ENCODE peak calls at places on chromosomes 6 and 20, in seven cellular contexts. D is suprapubic skin, K is A549, U is transverse colon, R is HCT116, H is right lobe of liver, J is body of pancreas. S is an unnamed sample. For H3K4me1, the result is how much of the 10 kb centered on the place peaks cover.

GRCh38 chr6:127514396-127515227 is 4.5 kb downstream of the MTCL3 start:
- DNase-seq in D (peak), U (peak), R (no peak), K (no peak), H (no peak), J (peak), S (no peak)

GRCh38 chr6:43627008-43627825 is 1.8 kb downstream of the GTPBP2 start:
- DNase-seq in H (no peak), D (peak), K (peak), U (peak), J (peak), R (peak), S (peak)

GRCh38 chr6:39800388-39801032 is 8.3 kb downstream of the DAAM2 start:
- DNase-seq in U (no peak), R (no peak), J (no peak), H (no peak), K (no peak), D (no peak), S (no peak)

GRCh38 chr6:131744888-131745287 is 34.1 kb upstream of the CTAGE9 start:
- DNase-seq in U (no peak), H (no peak), R (no peak), D (no peak), J (no peak), K (no peak), S (no peak)

GRCh38 chr6:39059496-39060310 is 11.1 kb downstream of the GLP1R start:
- DNase-seq in K (no peak), D (no peak), R (no peak), H (no peak), J (no peak), U (no peak), S (no peak)

GRCh38 chr6:45920819-45921511 is 94.7 kb downstream of the CLIC5 start:
- DNase-seq in J (no peak), R (no peak), K (no peak), H (no peak), U (no peak), D (no peak), S (no peak)

GRCh38 chr6:22062807-22063408 is 233.9 kb downstream of the PRL start:
- DNase-seq in J (no peak), R (no peak), U (no peak), H (no peak), K (no peak), D (no peak), S (no peak)

GRCh38 chr6:109165392-109165964 is 70.2 kb downstream of the CEP57L1 start:
- DNase-seq in R (no peak), K (no peak), D (no peak), J (no peak), U (peak), H (no peak), S (peak)

GRCh38 chr20:41072099-41072798 is 43.6 kb downstream of the TOP1 start:
- DNase-seq in J (peak), R (no peak), U (no peak), D (no peak), H (no peak), K (no peak), S (peak)

GRCh38 chr20:44342240-44342639 is 5.4 kb downstream of the R3HDML start:
- DNase-seq in U (no peak), D (no peak), R (no peak), K (no peak), H (no peak), J (no peak), S (no peak)

GRCh38 chr20:13331536-13331935 is 110.5 kb downstream of the ISM1 start:
- DNase-seq in U (no peak), R (no peak), D (no peak), J (no peak), K (no peak), H (no peak), S (no peak)

GRCh38 chr20:58868795-58869194 is 16.3 kb downstream of the GNAS start:
- DNase-seq in R (no peak), U (no peak), K (no peak), H (no peak), D (no peak), J (no peak), S (no peak)

GRCh38 chr20:47781631-47782030 is 3.6 kb downstream of the SULF2 start:
- DNase-seq in H (no peak), R (no peak), U (no peak), D (no peak), J (peak), K (no peak), S (no peak)

GRCh38 chr6:74044417-74045096 is 348.6 kb downstream of the CD109 start:
- DNase-seq in K (peak), H (no peak), J (no peak), U (no peak), R (no peak), D (no peak), S (no peak)

GRCh38 chr20:57651977-57652864 is 32.0 kb upstream of the ZBP1 start:
- DNase-seq in D (peak), K (peak), R (no peak), U (no peak), H (peak), J (peak), S (peak)

GRCh38 chr6:155162682-155163081 is 101.1 kb upstream of the CLDN20 start:
- DNase-seq in D (no peak), U (no peak), R (no peak), K (no peak), J (no peak), H (no peak), S (no peak)

GRCh38 chr6:136950436-136950835 is 28.3 kb downstream of the SLC35D3 start:
- DNase-seq in D (no peak), H (no peak), K (no peak), R (no peak), U (no peak), J (no peak), S (no peak)

GRCh38 chr6:7561153-7561964 is 19.9 kb downstream of the DSP start:
- DNase-seq in U (peak), R (no peak), H (peak), J (peak), K (no peak), D (no peak), S (no peak)

GRCh38 chr20:38665094-38665493 is 59.2 kb upstream of the SLC32A1 start:
- DNase-seq in D (no peak), J (no peak), R (no peak), H (no peak), K (no peak), U (no peak), S (no peak)

GRCh38 chr6:145699462-145699861 is 35.9 kb downstream of the EPM2A start:
- DNase-seq in K (no peak), U (no peak), D (no peak), J (no peak), R (no peak), H (no peak), S (no peak)

GRCh38 chr20:48180637-48181036 is 395.4 kb upstream of the SULF2 start:
- DNase-seq in J (no peak), R (no peak), H (no peak), K (no peak), D (no peak), U (no peak), S (no peak)

GRCh38 chr6:144346719-144347446 is 61.7 kb downstream of the UTRN start:
- DNase-seq in J (no peak), K (peak), R (peak), D (no peak), U (no peak), H (no peak), S (no peak)

GRCh38 chr6:2876210-2877056 is 26.7 kb downstream of the SERPINB9 start:
- DNase-seq in R (peak), H (peak), D (no peak), U (peak), K (peak), J (peak), S (peak)
- TF ChIP-seq POLR2A in R (no peak), H (peak), D (no peak), U (peak), K (peak), J (no peak), S (no peak)

DNA sequence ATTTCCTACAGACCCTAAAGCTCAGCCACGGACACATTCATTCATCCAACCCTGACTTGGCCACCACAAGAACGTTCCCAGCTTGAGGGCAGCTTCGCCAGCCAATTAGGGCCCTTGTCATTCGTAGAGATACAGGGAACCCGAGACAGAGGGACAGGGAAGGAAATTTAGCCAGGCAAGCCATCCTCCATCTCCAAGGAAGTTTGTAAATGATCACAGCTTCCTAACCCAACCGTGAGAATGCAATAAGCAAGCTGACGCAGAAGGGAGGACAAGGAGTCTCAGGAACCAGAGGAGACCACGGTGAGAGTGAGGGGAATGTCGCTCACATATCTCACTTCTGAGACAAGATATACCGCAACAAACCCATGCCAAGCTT is 1.4 kb downstream of the TRAM2 start:
- DNase-seq in D (no peak), J (no peak), H (no peak), R (no peak), U (no peak), K (no peak), S (no peak)
- H3K4me1 ChIP-seq in D (half or more), J (under half), H (under half), R (under half), U (half or more), K (under half), S (half or more)

DNA sequence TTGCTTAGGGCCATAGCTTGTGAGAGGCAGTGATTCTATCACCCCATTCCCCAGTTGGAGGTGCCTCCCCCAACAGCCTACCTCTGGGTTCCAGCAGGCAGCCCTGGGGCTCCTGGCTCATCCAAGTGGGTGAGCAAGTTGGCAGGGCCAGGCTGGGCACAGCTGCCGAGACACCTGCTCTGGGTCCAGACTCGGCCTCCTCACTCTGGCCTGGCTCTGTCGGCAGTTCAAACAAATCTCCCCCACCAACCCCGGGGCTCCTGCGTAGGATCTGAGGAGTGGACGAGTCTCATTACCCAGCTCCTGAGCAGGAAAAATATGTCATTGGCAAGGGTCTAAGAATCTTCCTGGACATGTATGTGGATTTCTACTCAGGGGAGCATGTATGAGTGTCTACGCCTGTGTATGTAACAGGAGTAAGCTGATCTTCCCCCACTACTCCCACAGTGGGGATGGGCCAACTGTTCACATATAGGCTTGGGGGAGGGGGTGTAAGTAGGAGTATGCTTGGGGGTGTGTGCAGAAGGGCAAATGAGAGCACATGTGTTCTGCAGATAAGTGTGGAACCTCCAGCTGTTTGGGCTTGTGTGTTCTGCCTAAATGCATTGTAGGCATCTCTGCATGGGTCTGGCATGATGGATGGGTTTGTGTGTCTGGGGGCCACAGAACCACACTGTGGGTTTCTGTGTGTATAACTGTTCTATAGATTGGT is 2.0 kb downstream of the ID1 start:
- DNase-seq in D (peak), K (peak), R (peak), U (peak), H (peak), J (no peak), S (peak)
- TF ChIP-seq POLR2A in D (no peak), K (peak), R (peak), U (peak), H (peak), J (no peak), S (no peak)

GRCh38 chr6:156976144-156977088 is 199.2 kb downstream of the ARID1B start:
- DNase-seq in J (no peak), K (no peak), R (no peak), U (no peak), D (no peak), H (no peak), S (no peak)
- H3K4me1 ChIP-seq in J (under half), K (under half), R (under half), U (under half), D (under half), H (under half), S (under half)

DNA sequence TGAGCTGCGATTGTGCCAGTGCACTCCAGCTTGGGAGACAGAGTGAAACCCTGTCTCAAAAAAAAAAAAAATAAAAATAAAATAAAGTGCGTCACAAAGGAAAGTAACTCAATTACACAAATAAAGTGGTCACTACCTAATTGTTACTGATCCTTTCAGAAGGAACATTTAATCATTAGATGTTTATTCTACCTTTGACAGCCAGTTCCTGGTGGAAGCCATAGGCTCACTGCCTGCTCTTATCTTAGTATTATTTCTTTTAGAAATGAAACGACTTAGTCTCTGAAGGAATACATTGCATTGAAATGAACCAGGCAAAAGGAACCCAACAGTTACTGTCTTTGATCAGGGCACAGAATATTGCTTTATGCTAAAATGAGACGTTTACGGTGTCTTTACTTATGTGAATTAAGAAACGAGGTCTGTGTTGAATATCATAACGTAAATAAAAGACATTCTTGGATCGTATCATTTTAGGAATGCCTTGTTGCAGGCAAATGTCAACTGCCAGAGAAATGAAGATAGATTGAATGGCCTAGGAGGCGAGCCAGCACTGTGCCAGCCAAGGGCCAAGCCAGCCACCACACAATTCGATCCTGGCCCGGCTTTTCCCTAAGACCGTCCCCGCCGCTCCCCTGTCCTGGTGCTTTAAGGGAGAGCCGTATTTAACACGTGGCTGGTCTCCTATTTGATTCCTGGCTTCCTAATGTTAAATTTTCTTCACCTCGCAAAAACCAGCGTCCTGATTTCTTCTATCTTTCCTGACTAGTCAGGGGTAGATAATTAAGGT is 136.7 kb upstream of the GMDS start:
- DNase-seq in U (no peak), H (no peak), J (peak), K (no peak), R (no peak), D (no peak), S (no peak)
- TF ChIP-seq POLR2A in U (no peak), H (no peak), J (no peak), K (no peak), R (no peak), D (no peak), S (no peak)

S was measured in heart left ventricle.